ENCODE peak calls at places on chromosomes 1 and 21, in nine cellular contexts. P is A172; M is T-helper 1 cell; N is MCF 10A; H is fibroblast of lung; O is activated CD4-positive, alpha-beta memory T cell treated with anti-CD3 and anti-CD28 coated beads for 36 hours; E is AG08396; L is endothelial cell; G is HFFc6. A is an unnamed sample.

GRCh38 chr1:67572594-67573221 is 112.3 kb upstream of the GADD45A start:
- DNase-seq in P (no peak), M (no peak), N (peak), H (peak), O (no peak), E (no peak), L (no peak), G (peak), A (no peak)

GRCh38 chr1:115977481-115978258 is 1.4 kb downstream of the SLC22A15 start:
- DNase-seq in P (peak), M (no peak), N (peak), H (peak), O (no peak), E (peak), L (no peak), G (peak), A (peak)

GRCh38 chr1:218692808-218693207 is 347.7 kb downstream of the TGFB2 start:
- DNase-seq in P (no peak), M (no peak), N (no peak), H (no peak), O (no peak), E (no peak), L (no peak), G (no peak), A (no peak)

GRCh38 chr1:16724718-16725438 is 15.4 kb upstream of the RNU1-4 start:
- DNase-seq in P (no peak), M (no peak), N (no peak), H (no peak), O (no peak), E (no peak), L (peak), G (no peak), A (peak)

GRCh38 chr1:204313675-204314074 is 46.1 kb downstream of the PLEKHA6 start:
- DNase-seq in P (no peak), M (no peak), N (peak), H (no peak), O (no peak), E (no peak), L (peak), G (no peak), A (no peak)

GRCh38 chr21:39651206-39651605 is 38.5 kb downstream of the B3GALT5 start:
- DNase-seq in P (no peak), M (no peak), N (no peak), H (peak), O (no peak), E (no peak), L (no peak), G (no peak), A (no peak)

GRCh38 chr1:37634554-37635308 is at the start of gene RSPO1:
- DNase-seq in P (no peak), M (no peak), N (no peak), H (peak), O (no peak), E (peak), L (peak), G (no peak), A (peak)

GRCh38 chr1:242468749-242469148 is 55.7 kb downstream of the PLD5 start:
- DNase-seq in P (no peak), M (no peak), N (no peak), H (no peak), O (no peak), E (no peak), L (no peak), G (no peak), A (no peak)

GRCh38 chr1:84675106-84675505 is 15.2 kb downstream of the SSX2IP start:
- DNase-seq in P (no peak), M (no peak), N (no peak), H (peak), O (no peak), E (no peak), L (no peak), G (peak), A (no peak)

GRCh38 chr1:171141336-171142051 is 43.6 kb upstream of the FMO2 start:
- DNase-seq in P (no peak), M (no peak), N (peak), H (peak), O (no peak), E (peak), L (no peak), G (peak), A (peak)

GRCh38 chr1:29513357-29513756 is 277.0 kb downstream of the PTPRU start:
- DNase-seq in P (peak), M (no peak), N (peak), H (peak), O (peak), E (peak), L (peak), G (peak), A (peak)

GRCh38 chr1:216314369-216315095 is 108.7 kb downstream of the USH2A start:
- DNase-seq in P (no peak), M (no peak), N (peak), H (peak), O (no peak), E (no peak), L (no peak), G (no peak), A (peak)

GRCh38 chr1:225754940-225755635 is 22.5 kb upstream of the SRP9 start:
- DNase-seq in P (peak), M (no peak), N (peak), H (peak), O (no peak), E (peak), L (no peak), G (peak), A (peak)

GRCh38 chr1:150162862-150163706 is 13.4 kb downstream of the PLEKHO1 start:
- DNase-seq in P (peak), M (no peak), N (peak), H (peak), O (no peak), E (peak), L (peak), G (peak), A (peak)

GRCh38 chr1:36199934-36200741 is 24.1 kb upstream of the THRAP3 start:
- DNase-seq in P (peak), M (no peak), N (peak), H (peak), O (no peak), E (no peak), L (no peak), G (peak), A (no peak)

GRCh38 chr1:24216254-24216653 is 29.2 kb upstream of the IFNLR1 start:
- DNase-seq in P (no peak), M (no peak), N (peak), H (no peak), O (no peak), E (no peak), L (no peak), G (no peak), A (no peak)

GRCh38 chr1:177830531-177830930 is 139.3 kb downstream of the SEC16B start:
- DNase-seq in P (no peak), M (no peak), N (no peak), H (no peak), O (no peak), E (no peak), L (no peak), G (no peak), A (no peak)

GRCh38 chr1:97654866-97655265 is 266.0 kb downstream of the DPYD start:
- DNase-seq in P (no peak), M (no peak), N (no peak), H (peak), O (no peak), E (no peak), L (no peak), G (no peak), A (no peak)

GRCh38 chr1:167542109-167543032 is 11.2 kb downstream of the CREG1 start:
- DNase-seq in P (no peak), M (no peak), N (peak), H (no peak), O (peak), E (no peak), L (no peak), G (no peak), A (no peak)

GRCh38 chr1:246608616-246609376 is 42.5 kb downstream of the CNST start:
- DNase-seq in P (peak), M (no peak), N (peak), H (peak), O (peak), E (peak), L (peak), G (peak), A (peak)

GRCh38 chr1:111958075-111958474 is 31.4 kb downstream of the KCND3 start:
- DNase-seq in P (no peak), M (no peak), N (no peak), H (no peak), O (no peak), E (no peak), L (no peak), G (no peak), A (no peak)

GRCh38 chr1:151175910-151176309 is at the start of gene TMOD4:
- DNase-seq in P (no peak), M (no peak), N (no peak), H (no peak), O (no peak), E (peak), L (no peak), G (no peak), A (no peak)

GRCh38 chr1:67680486-67680885 is 4.5 kb upstream of the GADD45A start:
- DNase-seq in P (no peak), M (no peak), N (no peak), H (no peak), O (no peak), E (no peak), L (no peak), G (no peak), A (peak)

A was measured in EL.